ENCODE peak calls at places on chromosomes 7 and 10, in nine cellular contexts. V, A, Y, U, G, H, T, L and K are unnamed samples.

GRCh38 chr10:26540601-26541000 is 102.5 kb downstream of the APBB1IP start:
- DNase-seq in V (no peak), A (no peak), Y (peak; percentile 50), U (no peak), G (no peak), H (no peak), T (no peak), L (no peak), K (no peak)

GRCh38 chr7:128155100-128155763 is 85.8 kb upstream of the LEP start:
- DNase-seq in V (no peak), A (no peak), Y (no peak), U (no peak), G (no peak), H (peak; percentile 45), T (no peak), L (no peak), K (no peak)

GRCh38 chr7:70634610-70635068 is 497.3 kb upstream of the GALNT17 start:
- DNase-seq in V (peak; percentile 55), A (no peak), Y (no peak), U (peak; percentile 31), G (no peak), H (no peak), T (no peak), L (no peak), K (no peak)

GRCh38 chr7:12403287-12404181 is at the start of gene VWDE:
- DNase-seq in V (no peak), A (peak; percentile 1), Y (peak; percentile 68), U (no peak), G (no peak), H (peak; percentile 75), T (peak; percentile 37), L (no peak), K (peak; percentile 81)

GRCh38 chr10:124657806-124658205 is 86.4 kb downstream of the FAM53B start:
- DNase-seq in V (no peak), A (no peak), Y (no peak), U (no peak), G (no peak), H (no peak), T (no peak), L (no peak), K (peak; percentile 35)

GRCh38 chr10:29496341-29497162 is 138.2 kb downstream of the SVIL start:
- DNase-seq in V (peak; percentile 18), A (peak; percentile 14), Y (peak; percentile 45), U (peak; percentile 34), G (peak; percentile 67), H (peak; percentile 36), T (peak; percentile 93), L (peak; percentile 65), K (peak; percentile 87)

GRCh38 chr10:6297951-6298381 is 95.2 kb downstream of the PFKFB3 start:
- DNase-seq in V (no peak), A (no peak), Y (no peak), U (no peak), G (no peak), H (no peak), T (no peak), L (no peak), K (no peak)

GRCh38 chr7:82530361-82530760 is 86.8 kb upstream of the CACNA2D1 start:
- DNase-seq in V (no peak), A (no peak), Y (peak; percentile 8), U (no peak), G (no peak), H (no peak), T (no peak), L (no peak), K (no peak)

GRCh38 chr7:27434729-27435400 is 192.3 kb downstream of the EVX1 start:
- DNase-seq in V (no peak), A (no peak), Y (peak; percentile 4), U (no peak), G (no peak), H (no peak), T (no peak), L (no peak), K (no peak)

GRCh38 chr7:157515342-157516041 is 178.7 kb downstream of the DNAJB6 start:
- DNase-seq in V (no peak), A (no peak), Y (no peak), U (no peak), G (no peak), H (no peak), T (no peak), L (no peak), K (no peak)

GRCh38 chr7:95104739-95105138 is 197.3 kb downstream of the PPP1R9A start:
- DNase-seq in V (no peak), A (no peak), Y (no peak), U (no peak), G (no peak), H (no peak), T (no peak), L (no peak), K (peak; percentile 73)

GRCh38 chr10:13890617-13891541 is 304.1 kb downstream of the PRPF18 start:
- DNase-seq in V (no peak), A (no peak), Y (no peak), U (no peak), G (no peak), H (peak; percentile 35), T (no peak), L (peak; percentile 48), K (no peak)

GRCh38 chr10:5206799-5207198 is 10.2 kb downstream of the AKR1C4 start:
- DNase-seq in V (no peak), A (no peak), Y (no peak), U (no peak), G (no peak), H (no peak), T (no peak), L (no peak), K (no peak)

GRCh38 chr10:128463991-128464755 is 337.9 kb upstream of the MKI67 start:
- DNase-seq in V (no peak), A (peak; percentile 9), Y (peak; percentile 30), U (no peak), G (peak; percentile 23), H (peak; percentile 34), T (peak; percentile 64), L (peak; percentile 76), K (no peak)

GRCh38 chr7:129550673-129551360 is 48.5 kb downstream of the SMKR1 start:
- DNase-seq in V (no peak), A (no peak), Y (peak; percentile 50), U (peak; percentile 82), G (no peak), H (no peak), T (no peak), L (no peak), K (no peak)

GRCh38 chr10:13099144-13099665 is 758 bp upstream of the OPTN start:
- DNase-seq in V (no peak), A (no peak), Y (peak; percentile 52), U (peak; percentile 63), G (no peak), H (peak; percentile 80), T (peak; percentile 46), L (peak; percentile 41), K (peak; percentile 22)

GRCh38 chr10:130040351-130040750 is 70.3 kb downstream of the C10orf143 start:
- DNase-seq in V (no peak), A (no peak), Y (no peak), U (no peak), G (no peak), H (no peak), T (no peak), L (no peak), K (no peak)

GRCh38 chr7:20013551-20013950 is 203.6 kb downstream of the MACC1 start:
- DNase-seq in V (no peak), A (no peak), Y (no peak), U (no peak), G (no peak), H (no peak), T (no peak), L (no peak), K (no peak)

GRCh38 chr7:130648580-130648979 is 20.0 kb downstream of the COPG2 start:
- DNase-seq in V (no peak), A (no peak), Y (no peak), U (no peak), G (no peak), H (no peak), T (no peak), L (no peak), K (no peak)

GRCh38 chr10:13104697-13105096 is 4.7 kb downstream of the OPTN start:
- DNase-seq in V (no peak), A (no peak), Y (no peak), U (no peak), G (no peak), H (peak; percentile 37), T (no peak), L (no peak), K (no peak)